ENCODE peak calls at places on chromosomes 13 and 19, in six cellular contexts. One of them, this sample, is unnamed. For H3K4me1, the result is how much of the 10 kb centered on the place peaks cover.

GRCh38 chr19:3314962-3315675 is 51.3 kb upstream of the NFIC start:
- ATAC-seq in upper lobe of left lung: no peak
- ATAC-seq in A549: no peak
- ATAC-seq in PC-3: no peak
- ATAC-seq in Panc1: no peak
- ATAC-seq in mucosa of descending colon: no peak
- ATAC-seq in this sample: no peak

GRCh38 chr19:21823224-21823623 is 12.8 kb downstream of the ZNF43 start:
- ATAC-seq in PC-3: no peak
- ATAC-seq in Panc1: no peak
- ATAC-seq in mucosa of descending colon: no peak
- ATAC-seq in A549: no peak
- ATAC-seq in upper lobe of left lung: no peak
- ATAC-seq in this sample: no peak

GRCh38 chr19:32373614-32374295 is 28.3 kb downstream of the ZNF507 start:
- ATAC-seq in mucosa of descending colon: peak
- ATAC-seq in A549: peak
- ATAC-seq in PC-3: peak
- ATAC-seq in Panc1: peak
- ATAC-seq in upper lobe of left lung: peak
- ATAC-seq in this sample: peak

GRCh38 chr13:99312493-99312883 is 5.3 kb upstream of the GPR183 start:
- ATAC-seq in PC-3: no peak
- ATAC-seq in upper lobe of left lung: peak
- ATAC-seq in A549: no peak
- ATAC-seq in Panc1: no peak
- ATAC-seq in mucosa of descending colon: peak
- ATAC-seq in this sample: peak

GRCh38 chr13:22821589-22821988 is 359.2 kb upstream of the SGCG start:
- ATAC-seq in mucosa of descending colon: no peak
- ATAC-seq in A549: no peak
- ATAC-seq in Panc1: no peak
- ATAC-seq in PC-3: no peak
- ATAC-seq in upper lobe of left lung: no peak
- ATAC-seq in this sample: no peak

GRCh38 chr19:41997121-41997850 is 3.3 kb upstream of the ATP1A3 start:
- ATAC-seq in A549: peak
- ATAC-seq in mucosa of descending colon: peak
- ATAC-seq in Panc1: peak
- ATAC-seq in upper lobe of left lung: peak
- ATAC-seq in PC-3: peak
- ATAC-seq in this sample: peak

GRCh38 chr19:43675269-43675879 is 5.4 kb upstream of the PLAUR start:
- ATAC-seq in A549: peak
- ATAC-seq in mucosa of descending colon: peak
- ATAC-seq in PC-3: peak
- ATAC-seq in upper lobe of left lung: no peak
- ATAC-seq in Panc1: peak
- ATAC-seq in this sample: no peak

GRCh38 chr19:16325161-16325527 is 518 bp downstream of the KLF2 start:
- ATAC-seq in Panc1: peak
- ATAC-seq in upper lobe of left lung: peak
- ATAC-seq in PC-3: peak
- ATAC-seq in mucosa of descending colon: peak
- ATAC-seq in A549: peak
- ATAC-seq in this sample: peak

GRCh38 chr19:30686911-30687566 is 314.9 kb downstream of the ZNF536 start:
- ATAC-seq in upper lobe of left lung: no peak
- ATAC-seq in A549: no peak
- ATAC-seq in PC-3: no peak
- ATAC-seq in Panc1: no peak
- ATAC-seq in mucosa of descending colon: no peak
- ATAC-seq in this sample: no peak

GRCh38 chr19:30690935-30691505 is 318.8 kb downstream of the ZNF536 start:
- ATAC-seq in mucosa of descending colon: no peak
- ATAC-seq in upper lobe of left lung: no peak
- ATAC-seq in Panc1: no peak
- ATAC-seq in PC-3: no peak
- ATAC-seq in A549: no peak
- ATAC-seq in this sample: no peak

GRCh38 chr19:30689474-30689873 is 317.3 kb downstream of the ZNF536 start:
- ATAC-seq in upper lobe of left lung: no peak
- ATAC-seq in A549: peak
- ATAC-seq in Panc1: no peak
- ATAC-seq in PC-3: no peak
- ATAC-seq in mucosa of descending colon: no peak
- ATAC-seq in this sample: no peak

GRCh38 chr19:30690525-30690924 is 318.3 kb downstream of the ZNF536 start:
- ATAC-seq in mucosa of descending colon: no peak
- ATAC-seq in upper lobe of left lung: no peak
- ATAC-seq in PC-3: no peak
- ATAC-seq in A549: no peak
- ATAC-seq in Panc1: no peak
- ATAC-seq in this sample: no peak

GRCh38 chr19:30688696-30689095 is 316.5 kb downstream of the ZNF536 start:
- ATAC-seq in mucosa of descending colon: no peak
- ATAC-seq in A549: no peak
- ATAC-seq in PC-3: no peak
- ATAC-seq in Panc1: no peak
- ATAC-seq in upper lobe of left lung: no peak
- ATAC-seq in this sample: no peak
- H3K4me3 ChIP-seq in mucosa of descending colon: no peak
- H3K4me3 ChIP-seq in A549: no peak
- H3K4me3 ChIP-seq in PC-3: no peak
- H3K4me3 ChIP-seq in Panc1: no peak
- H3K4me3 ChIP-seq in upper lobe of left lung: no peak
- H3K4me3 ChIP-seq in this sample: no peak

GRCh38 chr13:105410602-105411001 is 1124.9 kb downstream of the EFNB2 start:
- ATAC-seq in A549: no peak
- ATAC-seq in PC-3: no peak
- ATAC-seq in Panc1: no peak
- ATAC-seq in mucosa of descending colon: peak
- ATAC-seq in upper lobe of left lung: no peak
- ATAC-seq in this sample: no peak
- TF ChIP-seq CTCF in A549: peak
- TF ChIP-seq CTCF in PC-3: peak
- TF ChIP-seq CTCF in Panc1: peak
- TF ChIP-seq CTCF in mucosa of descending colon: peak
- TF ChIP-seq CTCF in upper lobe of left lung: no peak
- TF ChIP-seq CTCF in this sample: peak

GRCh38 chr13:42591602-42592001 is 17.6 kb downstream of the TNFSF11 start:
- ATAC-seq in A549: no peak
- ATAC-seq in PC-3: no peak
- ATAC-seq in mucosa of descending colon: no peak
- ATAC-seq in Panc1: no peak
- ATAC-seq in upper lobe of left lung: no peak
- ATAC-seq in this sample: no peak

GRCh38 chr13:42597505-42597904 is 23.6 kb downstream of the TNFSF11 start:
- ATAC-seq in A549: no peak
- ATAC-seq in mucosa of descending colon: no peak
- ATAC-seq in upper lobe of left lung: no peak
- ATAC-seq in Panc1: no peak
- ATAC-seq in PC-3: no peak
- ATAC-seq in this sample: no peak

GRCh38 chr13:42592915-42593718 is 19.2 kb downstream of the TNFSF11 start:
- ATAC-seq in upper lobe of left lung: no peak
- ATAC-seq in mucosa of descending colon: no peak
- ATAC-seq in PC-3: no peak
- ATAC-seq in Panc1: no peak
- ATAC-seq in A549: no peak
- ATAC-seq in this sample: no peak

GRCh38 chr13:42594577-42595571 is 20.9 kb downstream of the TNFSF11 start:
- ATAC-seq in PC-3: peak
- ATAC-seq in Panc1: no peak
- ATAC-seq in mucosa of descending colon: peak
- ATAC-seq in upper lobe of left lung: peak
- ATAC-seq in A549: peak
- ATAC-seq in this sample: peak

GRCh38 chr13:42593719-42594012 is 19.7 kb downstream of the TNFSF11 start:
- ATAC-seq in Panc1: no peak
- ATAC-seq in PC-3: no peak
- ATAC-seq in A549: no peak
- ATAC-seq in mucosa of descending colon: no peak
- ATAC-seq in upper lobe of left lung: no peak
- ATAC-seq in this sample: no peak
- H3K4me1 ChIP-seq in Panc1: under half
- H3K4me1 ChIP-seq in PC-3: under half
- H3K4me1 ChIP-seq in A549: under half
- H3K4me1 ChIP-seq in mucosa of descending colon: under half
- H3K4me1 ChIP-seq in upper lobe of left lung: under half
- H3K4me1 ChIP-seq in this sample: under half

GRCh38 chr13:94860981-94861407 is 148.6 kb upstream of the SOX21 start:
- ATAC-seq in upper lobe of left lung: peak
- ATAC-seq in PC-3: peak
- ATAC-seq in mucosa of descending colon: no peak
- ATAC-seq in A549: no peak
- ATAC-seq in Panc1: no peak
- ATAC-seq in this sample: peak

GRCh38 chr13:94858856-94859811 is 146.8 kb upstream of the SOX21 start:
- ATAC-seq in PC-3: no peak
- ATAC-seq in A549: no peak
- ATAC-seq in upper lobe of left lung: peak
- ATAC-seq in mucosa of descending colon: peak
- ATAC-seq in Panc1: no peak
- ATAC-seq in this sample: peak

GRCh38 chr13:94854688-94855087 is 142.3 kb upstream of the SOX21 start:
- ATAC-seq in A549: no peak
- ATAC-seq in upper lobe of left lung: no peak
- ATAC-seq in mucosa of descending colon: no peak
- ATAC-seq in PC-3: no peak
- ATAC-seq in Panc1: no peak
- ATAC-seq in this sample: no peak

GRCh38 chr13:94859812-94860210 is 147.5 kb upstream of the SOX21 start:
- ATAC-seq in upper lobe of left lung: no peak
- ATAC-seq in Panc1: no peak
- ATAC-seq in mucosa of descending colon: no peak
- ATAC-seq in A549: no peak
- ATAC-seq in PC-3: peak
- ATAC-seq in this sample: no peak
- H3K4me3 ChIP-seq in upper lobe of left lung: no peak
- H3K4me3 ChIP-seq in Panc1: no peak
- H3K4me3 ChIP-seq in mucosa of descending colon: no peak
- H3K4me3 ChIP-seq in A549: no peak
- H3K4me3 ChIP-seq in PC-3: peak
- H3K4me3 ChIP-seq in this sample: no peak

GRCh38 chr13:112883241-112883945 is 85.6 kb upstream of the MCF2L start:
- ATAC-seq in Panc1: no peak
- ATAC-seq in PC-3: no peak
- ATAC-seq in A549: no peak
- ATAC-seq in mucosa of descending colon: no peak
- ATAC-seq in upper lobe of left lung: no peak
- ATAC-seq in this sample: no peak

GRCh38 chr13:112880976-112881540 is 88.0 kb upstream of the MCF2L start:
- ATAC-seq in upper lobe of left lung: no peak
- ATAC-seq in mucosa of descending colon: no peak
- ATAC-seq in PC-3: no peak
- ATAC-seq in A549: no peak
- ATAC-seq in Panc1: no peak
- ATAC-seq in this sample: no peak

GRCh38 chr13:112880221-112880641 is 88.8 kb upstream of the MCF2L start:
- ATAC-seq in mucosa of descending colon: no peak
- ATAC-seq in A549: no peak
- ATAC-seq in upper lobe of left lung: no peak
- ATAC-seq in PC-3: no peak
- ATAC-seq in Panc1: no peak
- ATAC-seq in this sample: no peak

GRCh38 chr13:112882555-112883024 is 86.4 kb upstream of the MCF2L start:
- ATAC-seq in A549: no peak
- ATAC-seq in Panc1: no peak
- ATAC-seq in mucosa of descending colon: no peak
- ATAC-seq in PC-3: no peak
- ATAC-seq in upper lobe of left lung: no peak
- ATAC-seq in this sample: no peak

DNA sequence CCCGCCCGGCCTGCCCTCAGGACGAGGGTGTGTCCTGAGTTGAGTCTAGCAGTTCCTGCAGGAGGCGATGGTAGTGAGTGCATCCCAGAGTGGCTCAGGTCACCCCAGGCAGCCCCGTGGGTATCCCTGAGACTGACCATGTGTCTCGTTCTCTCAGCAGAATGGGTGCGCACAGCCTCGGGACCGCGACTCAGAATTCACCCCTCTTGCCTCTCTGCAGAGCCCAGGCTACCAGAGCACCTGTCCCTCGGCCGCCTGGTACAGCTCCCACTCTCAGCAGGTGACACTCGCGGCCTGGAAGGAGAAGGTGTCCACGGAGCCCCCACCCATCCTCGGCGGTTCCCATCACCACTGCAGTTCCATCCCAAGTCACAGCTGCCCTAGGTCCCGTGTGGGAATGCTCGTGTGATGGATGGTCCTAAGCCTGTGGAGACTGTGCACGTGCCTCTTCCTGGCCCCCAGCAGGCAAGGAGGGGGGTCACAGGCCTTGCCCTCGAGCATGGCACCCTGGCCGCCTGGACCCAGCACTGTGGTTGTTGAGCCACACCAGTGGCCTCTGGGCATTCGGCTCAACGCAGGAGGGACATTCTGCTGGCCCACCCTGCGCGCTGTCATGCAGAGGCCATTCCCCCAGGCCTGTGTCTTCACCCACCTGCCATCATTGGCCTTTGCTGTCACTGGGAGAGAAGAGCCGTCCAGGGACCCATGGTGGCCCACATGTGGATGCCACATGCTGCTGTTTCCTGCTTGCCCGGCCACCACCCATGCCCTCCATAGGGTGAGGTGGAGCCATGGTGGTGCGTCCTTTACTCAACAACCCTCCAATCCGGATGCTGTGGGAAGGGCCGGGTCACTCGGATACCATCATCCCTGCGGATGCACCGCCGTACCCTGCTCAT is 87.1 kb upstream of the MCF2L start:
- ATAC-seq in upper lobe of left lung: no peak
- ATAC-seq in Panc1: no peak
- ATAC-seq in mucosa of descending colon: no peak
- ATAC-seq in A549: no peak
- ATAC-seq in PC-3: no peak
- ATAC-seq in this sample: no peak
- TF ChIP-seq CTCF in upper lobe of left lung: no peak
- TF ChIP-seq CTCF in Panc1: no peak
- TF ChIP-seq CTCF in mucosa of descending colon: no peak
- TF ChIP-seq CTCF in A549: no peak
- TF ChIP-seq CTCF in PC-3: no peak
- TF ChIP-seq CTCF in this sample: no peak

GRCh38 chr19:638901-639250 is 803 bp upstream of the FGF22 start:
- ATAC-seq in upper lobe of left lung: no peak
- ATAC-seq in PC-3: no peak
- ATAC-seq in A549: no peak
- ATAC-seq in mucosa of descending colon: no peak
- ATAC-seq in Panc1: no peak
- ATAC-seq in this sample: no peak

GRCh38 chr19:633068-633785 is at the start of gene POLRMT:
- ATAC-seq in mucosa of descending colon: peak
- ATAC-seq in upper lobe of left lung: peak
- ATAC-seq in PC-3: peak
- ATAC-seq in Panc1: peak
- ATAC-seq in A549: peak
- ATAC-seq in this sample: peak

GRCh38 chr19:632228-633067 is 889 bp downstream of the POLRMT start:
- ATAC-seq in PC-3: peak
- ATAC-seq in upper lobe of left lung: peak
- ATAC-seq in A549: peak
- ATAC-seq in mucosa of descending colon: peak
- ATAC-seq in Panc1: peak
- ATAC-seq in this sample: peak

GRCh38 chr19:633786-634639 is 676 bp upstream of the POLRMT start:
- ATAC-seq in Panc1: no peak
- ATAC-seq in mucosa of descending colon: no peak
- ATAC-seq in upper lobe of left lung: peak
- ATAC-seq in PC-3: peak
- ATAC-seq in A549: no peak
- ATAC-seq in this sample: peak

GRCh38 chr19:634975-635652 is 1.8 kb upstream of the POLRMT start:
- ATAC-seq in mucosa of descending colon: no peak
- ATAC-seq in A549: no peak
- ATAC-seq in PC-3: no peak
- ATAC-seq in Panc1: no peak
- ATAC-seq in upper lobe of left lung: no peak
- ATAC-seq in this sample: no peak
- H3K4me1 ChIP-seq in mucosa of descending colon: under half
- H3K4me1 ChIP-seq in A549: under half
- H3K4me1 ChIP-seq in PC-3: under half
- H3K4me1 ChIP-seq in Panc1: under half
- H3K4me1 ChIP-seq in upper lobe of left lung: under half
- H3K4me1 ChIP-seq in this sample: under half